ENCODE peak calls at places on chromosome 7, in ten cellular contexts. J, K, X, D, S, V, I, O, A and W are unnamed samples.

GRCh38 chr7:45699726-45700390 is 125.7 kb downstream of the ADCY1 start:
- DNase-seq in S (no peak), V (no peak), X (no peak), I (peak), A (no peak), D (no peak), O (no peak), K (peak), J (no peak), W (no peak)

GRCh38 chr7:149284343-149284742 is 22.3 kb downstream of the ZNF783 start:
- DNase-seq in K (no peak), D (no peak), O (peak), V (peak), X (no peak), A (no peak), S (peak), I (no peak), J (no peak), W (no peak)

GRCh38 chr7:148919859-148920258 is 35.8 kb upstream of the EZH2 start:
- DNase-seq in S (peak), J (no peak), X (no peak), O (no peak), D (no peak), K (no peak), V (no peak), I (no peak), A (no peak), W (no peak)

GRCh38 chr7:118872568-118872967 is 648.1 kb downstream of the ANKRD7 start:
- DNase-seq in O (no peak), I (no peak), V (no peak), A (peak), X (no peak), D (no peak), K (no peak), J (no peak), S (no peak), W (no peak)

GRCh38 chr7:27901028-27901760 is 161.2 kb downstream of the TAX1BP1 start:
- DNase-seq in K (no peak), V (no peak), X (no peak), O (peak), D (no peak), J (peak), I (no peak), A (no peak), S (peak), W (no peak)

GRCh38 chr7:109126404-109127050 is 556.9 kb downstream of the DNAJB9 start:
- DNase-seq in S (no peak), I (no peak), A (no peak), D (no peak), J (peak), O (no peak), V (no peak), K (no peak), X (no peak), W (no peak)

GRCh38 chr7:47635091-47636090 is 53.5 kb upstream of the TNS3 start:
- DNase-seq in S (no peak), V (no peak), D (no peak), J (no peak), O (no peak), I (peak), X (no peak), A (peak), K (no peak), W (no peak)

GRCh38 chr7:143013897-143014296 is 13.0 kb downstream of the OR9A2 start:
- DNase-seq in S (no peak), A (no peak), I (no peak), D (no peak), J (peak), K (no peak), O (no peak), V (no peak), X (no peak), W (no peak)

GRCh38 chr7:93944673-93945072 is 23.1 kb downstream of the GNG11 start:
- DNase-seq in X (no peak), A (no peak), K (no peak), O (no peak), J (peak), I (peak), S (no peak), V (no peak), D (no peak), W (no peak)

GRCh38 chr7:70735313-70735712 is 396.6 kb upstream of the GALNT17 start:
- DNase-seq in D (no peak), V (no peak), X (no peak), J (no peak), I (no peak), A (no peak), O (no peak), S (no peak), K (no peak), W (no peak)

GRCh38 chr7:70739646-70740045 is 392.3 kb upstream of the GALNT17 start:
- DNase-seq in K (no peak), S (no peak), J (no peak), I (no peak), O (no peak), X (no peak), A (no peak), D (no peak), V (no peak), W (no peak)

GRCh38 chr7:70736715-70737460 is 395.1 kb upstream of the GALNT17 start:
- DNase-seq in X (no peak), K (no peak), O (no peak), I (peak), J (peak), D (no peak), S (no peak), V (no peak), A (no peak), W (no peak)

GRCh38 chr7:70738486-70738885 is 393.5 kb upstream of the GALNT17 start:
- DNase-seq in J (no peak), S (no peak), A (no peak), K (no peak), V (no peak), I (no peak), D (no peak), X (no peak), O (no peak), W (no peak)

DNA sequence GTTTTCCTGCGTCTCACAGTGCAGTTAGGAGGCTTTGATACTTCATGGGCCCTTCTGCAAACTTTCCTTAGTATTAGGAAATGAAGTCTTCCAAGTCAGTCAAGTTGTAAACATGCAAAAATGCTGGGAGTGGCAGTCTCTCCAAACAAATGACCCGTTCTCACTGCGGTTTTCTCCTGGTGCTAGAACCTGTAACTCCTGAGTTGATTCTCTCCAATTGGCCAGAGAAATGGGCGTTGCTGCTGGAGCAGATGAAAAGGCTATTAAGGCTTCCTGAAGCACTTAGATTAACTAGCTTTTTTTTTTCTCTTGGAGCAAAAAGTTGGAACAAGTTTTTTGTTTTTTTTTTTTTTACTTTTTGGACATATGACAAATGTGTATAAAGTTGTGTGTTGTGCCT is 393.9 kb upstream of the GALNT17 start:
- DNase-seq in K (no peak), X (no peak), J (peak), A (no peak), S (no peak), O (no peak), V (no peak), D (no peak), I (no peak), W (no peak)
- TF ChIP-seq CTCF in K (no peak), X (no peak), J (no peak), A (no peak), S (no peak), O (no peak), V (no peak), D (no peak), I (no peak), W (peak)

GRCh38 chr7:144037414-144038096 is 11.2 kb upstream of the OR2A5 start:
- DNase-seq in X (peak), J (no peak), V (no peak), A (no peak), D (no peak), I (no peak), S (no peak), K (no peak), O (no peak), W (no peak)

GRCh38 chr7:144035385-144035784 is 13.4 kb upstream of the OR2A5 start:
- DNase-seq in X (no peak), S (no peak), K (no peak), V (no peak), I (no peak), A (no peak), D (no peak), J (no peak), O (no peak), W (no peak)

GRCh38 chr7:144032985-144033384 is 15.8 kb upstream of the OR2A5 start:
- DNase-seq in X (no peak), V (no peak), O (no peak), S (no peak), K (no peak), D (no peak), I (no peak), A (no peak), J (no peak), W (no peak)

GRCh38 chr7:144038887-144039286 is 9.9 kb upstream of the OR2A5 start:
- DNase-seq in I (no peak), O (no peak), J (no peak), S (no peak), D (no peak), X (no peak), A (no peak), V (no peak), K (no peak), W (no peak)

GRCh38 chr7:144036302-144036858 is 12.4 kb upstream of the OR2A5 start:
- DNase-seq in X (no peak), D (no peak), V (no peak), I (no peak), A (no peak), K (no peak), O (no peak), S (no peak), J (peak), W (no peak)
- TF ChIP-seq CTCF in X (no peak), D (no peak), V (no peak), I (no peak), A (no peak), K (no peak), O (no peak), S (no peak), J (no peak), W (no peak)

GRCh38 chr7:2154121-2154520 is 78.6 kb downstream of the MAD1L1 start:
- DNase-seq in O (no peak), J (no peak), X (no peak), D (no peak), V (no peak), K (no peak), S (no peak), A (peak), I (no peak), W (no peak)
- TF ChIP-seq CTCF in O (no peak), J (no peak), X (no peak), D (no peak), V (no peak), K (peak), S (no peak), A (no peak), I (no peak), W (no peak)

GRCh38 chr7:6559896-6560295 is 8.6 kb upstream of the GRID2IP start:
- DNase-seq in D (no peak), J (no peak), X (no peak), S (no peak), O (no peak), K (no peak), I (no peak), V (no peak), A (no peak), W (no peak)

GRCh38 chr7:6554848-6555247 is 3.6 kb upstream of the GRID2IP start:
- DNase-seq in X (no peak), K (no peak), I (no peak), D (no peak), V (no peak), O (no peak), J (no peak), S (no peak), A (no peak), W (no peak)

GRCh38 chr7:6553460-6554044 is 2.3 kb upstream of the GRID2IP start:
- DNase-seq in D (no peak), A (no peak), K (no peak), J (no peak), V (no peak), S (no peak), X (no peak), O (no peak), I (peak), W (no peak)

GRCh38 chr7:6558837-6559236 is 7.6 kb upstream of the GRID2IP start:
- DNase-seq in K (no peak), J (peak), D (no peak), S (peak), O (peak), A (no peak), I (peak), V (no peak), X (no peak), W (no peak)

DNA sequence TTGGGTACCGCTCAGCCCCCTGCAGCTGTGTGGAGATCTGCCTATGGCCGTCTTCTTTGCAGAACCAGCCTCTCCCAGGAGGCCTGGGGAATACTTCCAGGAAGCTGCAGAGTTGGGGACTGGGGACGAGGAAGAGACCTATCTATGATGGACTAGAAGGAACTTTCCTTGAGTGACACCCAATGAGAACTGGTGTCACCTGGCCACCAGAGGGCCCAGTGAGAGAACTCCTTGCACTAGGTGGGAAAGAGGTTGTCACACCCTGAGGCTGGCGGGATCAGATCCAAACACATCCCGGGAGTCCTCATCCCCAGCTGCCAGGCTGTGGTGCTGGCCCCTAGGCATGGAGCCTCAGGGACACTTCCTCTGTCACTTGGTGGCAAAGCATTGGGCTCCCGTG is 4.9 kb upstream of the GRID2IP start:
- DNase-seq in X (no peak), I (no peak), D (no peak), J (no peak), A (no peak), K (no peak), S (no peak), V (no peak), O (peak), W (no peak)
- TF ChIP-seq CTCF in X (no peak), I (no peak), D (no peak), J (no peak), A (peak), K (no peak), S (peak), V (no peak), O (peak), W (peak)

GRCh38 chr7:106721816-106722785 is 61.1 kb upstream of the CCDC71L start:
- DNase-seq in O (no peak), A (no peak), S (no peak), X (no peak), I (no peak), V (no peak), D (no peak), K (no peak), J (no peak), W (no peak)
- TF ChIP-seq CTCF in O (no peak), A (no peak), S (no peak), X (no peak), I (no peak), V (no peak), D (no peak), K (no peak), J (no peak), W (no peak)

GRCh38 chr7:102828291-102828690 is 79.5 kb downstream of the FAM185A start:
- DNase-seq in A (no peak), J (peak), O (no peak), D (no peak), X (no peak), S (no peak), V (no peak), K (no peak), I (no peak), W (no peak)
- TF ChIP-seq CTCF in A (no peak), J (no peak), O (no peak), D (no peak), X (no peak), S (no peak), V (no peak), K (no peak), I (no peak), W (no peak)

GRCh38 chr7:139753079-139753692 is 24.6 kb downstream of the HIPK2 start:
- DNase-seq in I (no peak), K (no peak), V (no peak), S (no peak), O (no peak), D (no peak), X (no peak), J (no peak), A (no peak), W (no peak)
- TF ChIP-seq CTCF in I (peak), K (peak), V (no peak), S (no peak), O (peak), D (peak), X (no peak), J (no peak), A (no peak), W (peak)

DNA sequence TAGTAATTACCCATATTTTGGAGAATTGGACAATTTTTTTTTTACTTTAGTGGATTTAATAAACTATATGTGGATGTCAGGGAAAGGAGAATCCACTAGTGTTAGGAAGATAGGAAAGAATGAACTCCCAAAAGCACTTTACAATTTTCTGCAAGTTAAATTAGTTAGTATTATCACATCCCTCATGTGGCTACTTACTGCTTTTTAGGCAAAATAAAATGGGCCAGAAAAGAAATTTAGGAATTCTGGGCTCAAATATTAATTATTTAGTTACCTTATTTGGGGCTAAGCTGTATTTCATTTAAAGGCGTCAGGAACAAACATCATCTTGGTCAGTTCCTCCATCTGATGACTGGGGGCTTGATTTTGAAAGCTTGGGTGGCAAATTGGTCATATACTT is 4.8 kb upstream of the CUX1 start:
- DNase-seq in J (no peak), X (no peak), V (no peak), D (no peak), A (no peak), O (no peak), I (no peak), K (no peak), S (no peak), W (no peak)
- TF ChIP-seq CTCF in J (no peak), X (no peak), V (no peak), D (no peak), A (no peak), O (peak), I (no peak), K (peak), S (no peak), W (no peak)